ENCODE peak calls at places on chromosomes 11 and 22, in four cellular contexts. C is A673, A is osteocyte, M is thoracic aorta. E is an unnamed sample.
A peak's percentile ranks its signal among the peaks of the same experiment; 100 is the strongest.

GRCh38 chr11:73950869-73951710 is at the start of gene DNAJB13:
- DNase-seq in M (no peak), C (peak; percentile 68), A (no peak), E (peak; percentile 67)

GRCh38 chr11:57462597-57462996 is 2.3 kb downstream of the RTN4RL2 start:
- DNase-seq in A (no peak), C (no peak), M (no peak), E (no peak)

GRCh38 chr22:38170469-38170868 is 11.2 kb downstream of the PLA2G6 start:
- DNase-seq in A (no peak), M (no peak), C (no peak), E (no peak)

GRCh38 chr22:32311551-32312071 is 46.1 kb upstream of the RFPL3 start:
- DNase-seq in C (peak; percentile 75), M (no peak), A (peak; percentile 72), E (no peak)

GRCh38 chr11:117005758-117006157 is 92.5 kb downstream of the SIK3 start:
- DNase-seq in A (no peak), M (no peak), C (no peak), E (no peak)

GRCh38 chr11:122634507-122634906 is 21.0 kb upstream of the UBASH3B start:
- DNase-seq in C (no peak), M (no peak), A (no peak), E (peak; percentile 15)

GRCh38 chr11:75182652-75183051 is 31.7 kb downstream of the SLCO2B1 start:
- DNase-seq in A (no peak), C (no peak), M (no peak), E (no peak)

GRCh38 chr22:42714768-42715430 is 5.8 kb downstream of the A4GALT start:
- DNase-seq in A (no peak), C (no peak), M (no peak), E (no peak)

GRCh38 chr11:103529217-103529684 is 420.0 kb downstream of the DYNC2H1 start:
- DNase-seq in C (peak; percentile 58), M (no peak), A (no peak), E (no peak)

GRCh38 chr22:31486951-31487350 is 2.7 kb downstream of the EIF4ENIF1 start:
- DNase-seq in C (no peak), M (no peak), A (no peak), E (no peak)

GRCh38 chr11:47552581-47553416 is at the start of gene CELF1:
- DNase-seq in M (peak; percentile 64), C (peak; percentile 100), A (peak; percentile 98), E (peak; percentile 95)

GRCh38 chr11:20058749-20059458 is 101.4 kb downstream of the DBX1 start:
- DNase-seq in A (no peak), C (no peak), M (no peak), E (no peak)

GRCh38 chr22:26768986-26769385 is 111.6 kb downstream of the MIAT start:
- DNase-seq in C (peak; percentile 43), M (no peak), A (no peak), E (no peak)

DNA sequence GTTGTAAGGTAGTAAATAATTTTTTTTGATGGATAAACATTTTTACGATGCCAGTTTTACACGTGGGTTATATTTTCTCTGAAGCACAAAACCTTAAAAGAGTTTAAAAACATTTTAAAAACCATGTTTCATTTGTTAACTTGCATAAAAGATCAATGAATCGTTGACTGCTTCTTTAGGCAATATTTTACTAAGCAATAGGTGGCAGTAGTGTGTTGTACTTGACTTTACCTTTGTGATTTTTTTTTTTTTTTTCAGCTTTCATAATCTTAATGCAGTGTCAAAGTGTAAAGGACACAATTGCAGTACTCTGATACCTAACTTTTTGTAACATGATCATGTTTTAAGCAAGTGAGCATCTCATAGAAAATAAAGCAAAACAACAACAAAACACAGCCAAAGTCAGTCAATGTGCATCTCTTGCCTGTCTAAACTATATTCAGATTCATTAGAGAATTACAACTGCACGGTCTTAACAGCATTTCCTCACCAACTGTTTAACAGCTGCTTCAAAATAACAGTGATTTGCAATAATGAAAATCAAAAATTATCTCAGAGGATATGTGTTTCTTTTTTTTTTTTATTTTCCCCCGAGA is 27.7 kb downstream of the DNAJC24 start:
- DNase-seq in A (no peak), C (peak; percentile 69), M (no peak), E (no peak)
- TF ChIP-seq CTCF in A (peak; percentile 71), C (peak; percentile 99), M (peak; percentile 25), E (peak; percentile 47)

DNA sequence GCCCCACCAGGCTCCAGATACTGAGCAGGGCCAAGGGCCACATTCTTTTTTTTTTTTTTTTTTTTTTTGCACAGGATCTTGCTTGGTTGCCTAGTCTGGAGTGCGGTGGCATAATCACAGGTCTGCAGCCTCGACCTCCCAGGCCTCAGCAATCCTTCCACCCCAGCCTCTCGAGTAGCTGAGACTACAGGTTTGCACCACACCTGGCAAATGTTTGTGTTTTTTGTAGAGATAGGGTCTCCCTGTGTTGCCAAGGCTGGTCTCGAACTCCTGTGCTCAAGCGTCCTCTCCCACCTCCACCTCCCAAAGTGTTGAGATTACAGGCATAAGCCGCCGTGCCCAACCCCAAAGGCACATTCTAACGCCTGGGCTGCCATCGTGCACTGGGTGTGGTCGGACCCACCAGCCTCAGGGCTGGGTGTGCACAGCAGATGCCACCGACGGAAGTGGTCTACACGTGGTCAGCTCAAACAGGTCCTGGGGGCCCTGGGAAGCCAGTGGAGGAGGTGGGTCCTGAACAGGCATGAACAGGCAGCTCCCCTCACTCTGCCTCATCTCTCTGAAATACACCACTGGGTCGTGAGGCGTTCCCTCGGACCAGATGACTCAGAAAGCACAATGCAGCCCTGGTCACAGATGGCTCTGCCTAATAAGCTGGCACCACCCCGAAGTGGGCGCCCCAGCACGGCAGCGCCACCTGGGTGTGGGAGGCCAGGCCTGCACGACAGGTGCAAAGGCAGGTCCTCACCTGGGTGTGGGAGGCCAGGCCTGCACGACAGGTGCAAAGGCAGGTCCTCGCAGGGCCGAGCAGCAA is 5.1 kb upstream of the B4GALNT4 start:
- DNase-seq in A (no peak), C (peak; percentile 54), M (no peak), E (no peak)
- TF ChIP-seq CTCF in A (peak; percentile 45), C (peak; percentile 62), M (no peak), E (no peak)

DNA sequence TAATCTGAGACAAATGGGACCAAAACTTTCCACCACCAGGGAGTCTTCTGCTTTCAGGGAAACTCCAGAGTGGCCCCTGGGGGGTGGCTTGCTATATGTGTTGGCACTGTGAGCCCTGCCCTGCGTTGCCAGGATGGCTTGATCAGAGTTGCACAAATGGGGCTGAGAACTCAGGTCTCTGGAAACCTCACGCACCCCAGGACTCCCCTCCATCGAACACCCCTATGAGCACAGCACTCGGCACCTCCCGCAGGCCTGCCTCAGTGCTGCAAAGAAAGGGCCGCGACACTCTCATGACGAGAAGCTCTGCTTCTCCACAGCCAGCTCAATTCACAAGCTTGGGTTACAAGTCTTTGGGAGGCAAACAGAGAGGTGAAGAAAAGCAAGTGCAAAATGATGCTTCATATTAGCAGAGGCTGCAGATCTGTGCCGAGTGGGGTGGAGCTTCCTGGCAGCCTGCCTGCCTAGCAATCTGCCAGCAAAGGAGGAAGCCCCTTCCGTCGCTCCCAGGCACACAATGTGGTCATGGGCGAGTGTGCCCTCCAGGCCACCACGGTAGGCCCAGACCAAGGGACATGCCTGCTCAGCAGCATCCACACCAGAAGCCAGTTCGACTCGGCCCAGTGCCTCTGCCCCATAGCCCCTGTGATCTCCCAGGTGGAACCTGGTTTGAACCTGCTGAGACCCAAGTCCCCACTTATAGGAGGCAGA is 55.7 kb downstream of the MYH9 start:
- DNase-seq in C (peak; percentile 72), A (no peak), M (no peak), E (peak; percentile 22)
- TF ChIP-seq CTCF in C (no peak), A (no peak), M (no peak), E (no peak)

DNA sequence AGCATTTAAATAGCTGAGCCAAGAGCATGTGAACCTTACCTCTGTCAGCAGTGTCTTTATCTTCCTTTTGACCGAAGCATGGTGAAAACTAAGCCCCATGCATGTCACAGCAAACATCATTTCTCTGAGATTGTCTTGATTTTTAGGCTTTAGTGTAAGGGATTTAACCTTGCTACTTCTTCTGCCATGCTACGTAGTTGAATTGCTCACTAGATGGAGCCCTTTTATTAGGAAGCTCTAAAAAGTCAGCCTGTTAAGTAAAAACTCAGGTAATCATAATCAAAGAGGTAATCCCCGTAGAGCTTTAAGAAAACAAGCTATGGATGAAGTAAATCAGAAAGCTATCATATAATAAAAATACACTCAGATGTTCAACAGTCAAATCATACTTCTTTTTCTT is 149.5 kb downstream of the PGR start:
- DNase-seq in A (no peak), M (no peak), C (peak; percentile 34), E (no peak)
- TF ChIP-seq CTCF in A (peak; percentile 41), M (no peak), C (peak; percentile 58), E (no peak)

E was measured in endothelial cell.